ENCODE peak calls at places on chromosomes 7 and 10, in seven cellular contexts. One of them, this sample, is unnamed. For H3K4me1, the result is how much of the 10 kb centered on the place peaks cover.

GRCh38 chr7:98281757-98282652 is 519 bp downstream of the BRI3 start:
- DNase-seq in H1: no peak
- DNase-seq in gastrocnemius medialis: no peak
- DNase-seq in uterus: peak
- DNase-seq in kidney: peak
- DNase-seq in A549: no peak
- DNase-seq in adrenal gland: peak
- DNase-seq in this sample: peak

GRCh38 chr10:33087922-33088321 is 129.9 kb upstream of the ITGB1 start:
- DNase-seq in A549: no peak
- DNase-seq in H1: no peak
- DNase-seq in gastrocnemius medialis: no peak
- DNase-seq in uterus: no peak
- DNase-seq in kidney: no peak
- DNase-seq in adrenal gland: no peak
- DNase-seq in this sample: no peak

GRCh38 chr10:81873932-81874816 is 820 bp upstream of the NRG3 start:
- DNase-seq in gastrocnemius medialis: no peak
- DNase-seq in kidney: peak
- DNase-seq in H1: peak
- DNase-seq in A549: no peak
- DNase-seq in adrenal gland: peak
- DNase-seq in uterus: no peak
- DNase-seq in this sample: peak

GRCh38 chr10:58189269-58189668 is 78.4 kb downstream of the IPMK start:
- DNase-seq in A549: peak
- DNase-seq in gastrocnemius medialis: peak
- DNase-seq in H1: no peak
- DNase-seq in adrenal gland: no peak
- DNase-seq in uterus: no peak
- DNase-seq in kidney: no peak
- DNase-seq in this sample: no peak

GRCh38 chr10:109062371-109062770 is 860.9 kb downstream of the XPNPEP1 start:
- DNase-seq in adrenal gland: no peak
- DNase-seq in A549: no peak
- DNase-seq in kidney: no peak
- DNase-seq in uterus: no peak
- DNase-seq in H1: no peak
- DNase-seq in gastrocnemius medialis: no peak
- DNase-seq in this sample: no peak

GRCh38 chr7:45036801-45037200 is 36.8 kb downstream of the CCM2 start:
- DNase-seq in kidney: no peak
- DNase-seq in gastrocnemius medialis: no peak
- DNase-seq in adrenal gland: no peak
- DNase-seq in H1: no peak
- DNase-seq in A549: no peak
- DNase-seq in uterus: no peak
- DNase-seq in this sample: no peak

GRCh38 chr10:102413053-102413705 is 5.4 kb downstream of the PSD start:
- DNase-seq in kidney: no peak
- DNase-seq in H1: no peak
- DNase-seq in gastrocnemius medialis: no peak
- DNase-seq in uterus: no peak
- DNase-seq in A549: peak
- DNase-seq in adrenal gland: no peak
- DNase-seq in this sample: no peak

GRCh38 chr10:62996925-62997324 is 136.2 kb upstream of the NRBF2 start:
- DNase-seq in gastrocnemius medialis: no peak
- DNase-seq in kidney: no peak
- DNase-seq in uterus: no peak
- DNase-seq in adrenal gland: no peak
- DNase-seq in A549: no peak
- DNase-seq in H1: no peak
- DNase-seq in this sample: no peak

GRCh38 chr10:67098460-67098859 is 172.6 kb downstream of the LRRTM3 start:
- DNase-seq in H1: no peak
- DNase-seq in uterus: no peak
- DNase-seq in gastrocnemius medialis: no peak
- DNase-seq in kidney: no peak
- DNase-seq in adrenal gland: no peak
- DNase-seq in A549: no peak
- DNase-seq in this sample: no peak

GRCh38 chr7:129989466-129989865 is 36.7 kb upstream of the UBE2H start:
- DNase-seq in A549: no peak
- DNase-seq in uterus: no peak
- DNase-seq in H1: no peak
- DNase-seq in gastrocnemius medialis: no peak
- DNase-seq in kidney: no peak
- DNase-seq in adrenal gland: no peak
- DNase-seq in this sample: no peak

GRCh38 chr7:43721193-43721806 is 8.0 kb downstream of the COA1 start:
- DNase-seq in H1: no peak
- DNase-seq in uterus: no peak
- DNase-seq in kidney: no peak
- DNase-seq in adrenal gland: no peak
- DNase-seq in A549: peak
- DNase-seq in gastrocnemius medialis: no peak
- DNase-seq in this sample: no peak

GRCh38 chr10:104345512-104345911 is 7.2 kb upstream of the ITPRIP start:
- DNase-seq in uterus: no peak
- DNase-seq in H1: no peak
- DNase-seq in A549: no peak
- DNase-seq in gastrocnemius medialis: no peak
- DNase-seq in kidney: no peak
- DNase-seq in adrenal gland: no peak
- DNase-seq in this sample: no peak

GRCh38 chr7:105097619-105098018 is 83.6 kb downstream of the KMT2E start:
- DNase-seq in A549: peak
- DNase-seq in adrenal gland: no peak
- DNase-seq in gastrocnemius medialis: no peak
- DNase-seq in H1: no peak
- DNase-seq in uterus: no peak
- DNase-seq in kidney: no peak
- DNase-seq in this sample: no peak

GRCh38 chr7:103987455-103987854 is 2.0 kb downstream of the RELN start:
- DNase-seq in A549: no peak
- DNase-seq in kidney: no peak
- DNase-seq in H1: no peak
- DNase-seq in uterus: no peak
- DNase-seq in adrenal gland: no peak
- DNase-seq in gastrocnemius medialis: no peak
- DNase-seq in this sample: no peak

GRCh38 chr10:113953505-113954272 is 90.0 kb upstream of the ADRB1 start:
- DNase-seq in A549: no peak
- DNase-seq in uterus: no peak
- DNase-seq in gastrocnemius medialis: no peak
- DNase-seq in adrenal gland: no peak
- DNase-seq in H1: no peak
- DNase-seq in kidney: no peak
- DNase-seq in this sample: no peak

GRCh38 chr7:71326596-71326995 is 194.7 kb downstream of the GALNT17 start:
- DNase-seq in uterus: no peak
- DNase-seq in A549: no peak
- DNase-seq in kidney: no peak
- DNase-seq in gastrocnemius medialis: no peak
- DNase-seq in H1: no peak
- DNase-seq in adrenal gland: no peak
- DNase-seq in this sample: no peak

GRCh38 chr10:71383972-71384687 is 12.6 kb upstream of the CDH23 start:
- DNase-seq in gastrocnemius medialis: peak
- DNase-seq in kidney: peak
- DNase-seq in A549: peak
- DNase-seq in adrenal gland: peak
- DNase-seq in uterus: peak
- DNase-seq in H1: peak
- DNase-seq in this sample: peak

DNA sequence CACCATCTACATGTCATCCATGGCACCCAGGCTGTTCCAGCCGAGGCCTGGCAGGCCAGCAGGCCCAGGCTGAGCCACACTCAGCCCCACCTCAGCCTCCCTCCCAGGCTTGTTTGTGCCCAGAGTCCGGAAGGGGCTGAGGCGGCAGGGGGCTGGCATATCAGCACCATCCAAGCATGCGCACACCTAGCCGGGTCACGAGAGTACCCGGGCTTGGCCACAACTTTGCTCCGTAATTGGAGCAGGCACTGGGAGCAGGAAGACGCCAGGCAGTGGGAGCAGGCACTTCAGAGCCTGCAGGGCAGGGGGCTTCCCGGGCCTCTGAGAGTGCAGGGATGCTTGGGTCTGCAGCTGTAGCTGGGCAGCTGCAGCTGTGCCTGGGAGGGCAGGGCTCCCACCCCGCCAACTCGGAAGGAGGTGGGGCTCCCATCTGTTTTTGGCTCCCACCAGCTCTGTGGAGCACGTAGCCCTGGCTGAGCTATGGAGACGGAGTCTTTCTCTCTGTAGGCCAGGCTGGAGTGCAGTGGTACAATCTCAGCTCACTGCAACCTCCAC is 15.2 kb upstream of the TSPAN15 start:
- DNase-seq in H1: no peak
- DNase-seq in adrenal gland: no peak
- DNase-seq in gastrocnemius medialis: no peak
- DNase-seq in A549: no peak
- DNase-seq in uterus: no peak
- DNase-seq in kidney: peak
- DNase-seq in this sample: no peak
- H3K4me1 ChIP-seq in H1: under half
- H3K4me1 ChIP-seq in adrenal gland: under half
- H3K4me1 ChIP-seq in gastrocnemius medialis: under half
- H3K4me1 ChIP-seq in A549: under half
- H3K4me1 ChIP-seq in uterus: under half
- H3K4me1 ChIP-seq in kidney: under half
- H3K4me1 ChIP-seq in this sample: under half

DNA sequence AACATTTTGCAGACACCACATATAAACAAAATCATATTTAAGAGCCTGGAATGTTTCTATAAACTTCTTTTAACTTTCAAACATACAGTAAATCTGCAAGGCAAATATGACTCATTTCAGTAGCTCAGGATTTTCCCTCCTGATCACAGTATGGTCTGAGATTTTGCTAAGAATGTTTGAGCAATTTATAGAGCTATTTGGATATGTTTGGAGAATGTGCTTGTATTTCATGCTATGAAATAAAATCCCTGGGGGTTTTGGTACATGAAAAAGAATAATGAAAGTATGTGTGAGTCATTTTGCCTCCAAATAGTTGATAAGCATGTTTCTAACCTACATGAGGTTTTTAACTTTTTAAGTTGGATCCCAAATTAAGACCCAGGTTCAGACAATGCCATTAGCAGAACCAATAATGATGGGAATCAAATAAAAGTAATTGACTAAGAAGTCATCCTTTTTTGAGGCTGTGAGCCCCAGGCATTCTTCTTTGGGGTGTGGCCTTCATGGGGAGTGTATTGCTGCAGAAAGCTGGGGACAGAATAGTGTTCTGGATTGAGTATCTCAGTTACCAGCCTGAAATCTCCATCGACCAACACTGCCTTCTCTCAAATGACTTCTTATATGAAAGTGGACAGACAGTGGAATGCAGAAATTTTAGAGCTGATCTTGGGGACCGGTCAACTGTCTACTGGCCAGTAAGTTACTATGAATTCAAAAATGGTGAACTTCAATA is 66.1 kb upstream of the AGBL3 start:
- DNase-seq in adrenal gland: no peak
- DNase-seq in gastrocnemius medialis: no peak
- DNase-seq in kidney: no peak
- DNase-seq in H1: no peak
- DNase-seq in uterus: no peak
- DNase-seq in A549: peak
- DNase-seq in this sample: no peak
- H3K27ac ChIP-seq in adrenal gland: no peak
- H3K27ac ChIP-seq in gastrocnemius medialis: no peak
- H3K27ac ChIP-seq in kidney: no peak
- H3K27ac ChIP-seq in H1: no peak
- H3K27ac ChIP-seq in uterus: no peak
- H3K27ac ChIP-seq in A549: peak
- H3K27ac ChIP-seq in this sample: no peak

GRCh38 chr10:95543459-95543858 is 17.7 kb downstream of the SORBS1 start:
- DNase-seq in kidney: no peak
- DNase-seq in uterus: no peak
- DNase-seq in H1: no peak
- DNase-seq in gastrocnemius medialis: no peak
- DNase-seq in adrenal gland: no peak
- DNase-seq in A549: no peak
- DNase-seq in this sample: no peak
- H3K4me1 ChIP-seq in kidney: under half
- H3K4me1 ChIP-seq in uterus: under half
- H3K4me1 ChIP-seq in H1: under half
- H3K4me1 ChIP-seq in gastrocnemius medialis: half or more
- H3K4me1 ChIP-seq in adrenal gland: under half
- H3K4me1 ChIP-seq in A549: under half
- H3K4me1 ChIP-seq in this sample: half or more

GRCh38 chr7:150787321-150788281 is 12.6 kb downstream of the TMEM176B start:
- DNase-seq in H1: no peak
- DNase-seq in uterus: no peak
- DNase-seq in A549: no peak
- DNase-seq in gastrocnemius medialis: no peak
- DNase-seq in kidney: no peak
- DNase-seq in adrenal gland: peak
- DNase-seq in this sample: no peak
- H3K27ac ChIP-seq in H1: no peak
- H3K27ac ChIP-seq in uterus: peak
- H3K27ac ChIP-seq in A549: no peak
- H3K27ac ChIP-seq in gastrocnemius medialis: peak
- H3K27ac ChIP-seq in kidney: peak
- H3K27ac ChIP-seq in adrenal gland: no peak
- H3K27ac ChIP-seq in this sample: peak

DNA sequence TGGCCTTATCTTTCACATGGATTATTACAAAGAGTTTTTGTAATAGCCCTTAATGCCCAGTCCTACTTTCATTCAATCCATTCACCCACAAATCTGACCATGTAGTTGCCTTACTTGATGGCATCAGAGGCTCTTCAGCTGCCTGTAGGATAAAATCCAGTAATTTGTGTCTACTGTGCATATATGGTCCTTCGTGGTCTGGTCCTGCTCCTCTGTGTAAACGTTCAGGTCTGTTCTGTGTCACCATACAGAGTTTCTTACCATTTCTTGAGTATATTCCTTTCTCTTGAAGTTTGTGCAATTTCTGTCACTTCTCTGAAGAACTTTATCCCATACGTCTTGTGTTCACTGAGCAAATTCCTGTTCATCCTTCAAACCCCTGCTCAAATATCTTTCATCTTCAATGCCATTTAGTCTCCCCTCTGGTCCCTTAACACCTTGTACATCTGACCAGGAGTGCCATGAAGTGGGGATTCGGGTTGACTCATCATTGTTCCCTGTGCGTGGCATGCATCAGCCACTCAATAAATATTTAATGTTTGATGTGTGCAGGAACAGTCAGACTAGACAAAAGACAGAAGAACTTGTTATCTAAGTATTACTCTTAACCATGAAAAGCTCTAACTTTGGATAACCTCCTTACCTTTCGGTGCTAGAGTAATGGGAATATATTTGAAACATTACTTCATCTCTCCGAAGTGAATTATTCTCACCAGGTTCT is 98.6 kb upstream of the RPA3 start:
- DNase-seq in gastrocnemius medialis: no peak
- DNase-seq in uterus: no peak
- DNase-seq in kidney: no peak
- DNase-seq in A549: no peak
- DNase-seq in H1: no peak
- DNase-seq in adrenal gland: no peak
- DNase-seq in this sample: no peak
- H3K4me1 ChIP-seq in gastrocnemius medialis: under half
- H3K4me1 ChIP-seq in uterus: under half
- H3K4me1 ChIP-seq in kidney: under half
- H3K4me1 ChIP-seq in A549: under half
- H3K4me1 ChIP-seq in H1: under half
- H3K4me1 ChIP-seq in adrenal gland: under half
- H3K4me1 ChIP-seq in this sample: under half